ENCODE peak calls at places on chromosome 21, in ten cellular contexts. D is fibroblast of mammary gland, S is astrocyte of the cerebellum, J is left ventricle myocardium inferior, X is AG04450, V is cardiac muscle cell, H is NB4, K is fibroblast of the aortic adventitia, A is IMR-90, G is fibroblast of pulmonary artery. R is an unnamed sample.

GRCh38 chr21:27277122-27277521 is 310.2 kb upstream of the ADAMTS5 start:
- DNase-seq in D (no peak), H (no peak), J (no peak), S (no peak), K (peak), V (no peak), X (no peak), G (peak), A (peak), R (peak)

GRCh38 chr21:24225432-24225831 is 1381.8 kb downstream of the MRPL39 start:
- DNase-seq in H (no peak), X (peak), D (peak), S (peak), J (no peak), K (no peak), V (no peak), G (peak), A (peak), R (no peak)

GRCh38 chr21:34984356-34984755 is 64.7 kb downstream of the RUNX1 start:
- DNase-seq in S (no peak), V (no peak), H (no peak), A (no peak), K (no peak), D (no peak), G (no peak), J (no peak), X (no peak), R (no peak)

GRCh38 chr21:31573217-31573616 is 86.3 kb upstream of the SOD1 start:
- DNase-seq in D (no peak), J (no peak), V (no peak), A (no peak), H (no peak), S (no peak), X (no peak), G (no peak), K (no peak), R (no peak)

GRCh38 chr21:35256468-35256988 is 207.4 kb upstream of the RUNX1 start:
- DNase-seq in D (peak), K (peak), A (peak), S (peak), J (peak), H (no peak), X (peak), V (peak), G (peak), R (peak)

GRCh38 chr21:20902511-20902910 is 95.7 kb upstream of the NCAM2 start:
- DNase-seq in D (no peak), J (no peak), H (no peak), S (no peak), V (no peak), G (no peak), A (no peak), X (no peak), K (no peak), R (no peak)

GRCh38 chr21:28473530-28474225 is 519.0 kb downstream of the LTN1 start:
- DNase-seq in J (no peak), H (no peak), A (peak), D (peak), K (peak), G (peak), S (no peak), X (no peak), V (peak), R (peak)

GRCh38 chr21:17461014-17461413 is 51.8 kb upstream of the CXADR start:
- DNase-seq in D (peak), J (no peak), G (peak), V (no peak), S (peak), H (no peak), X (peak), A (peak), K (peak), R (peak)

GRCh38 chr21:17491716-17492414 is 21.0 kb upstream of the CXADR start:
- DNase-seq in V (no peak), X (peak), A (peak), D (peak), G (peak), K (peak), J (no peak), H (peak), S (peak), R (peak)

GRCh38 chr21:37770496-37770895 is 145.8 kb downstream of the KCNJ6 start:
- DNase-seq in K (no peak), G (no peak), D (no peak), A (no peak), J (no peak), H (no peak), X (no peak), S (no peak), V (no peak), R (no peak)

GRCh38 chr21:26093094-26093493 is 77.5 kb downstream of the APP start:
- DNase-seq in V (no peak), S (no peak), X (no peak), H (no peak), A (peak), D (peak), G (peak), J (no peak), K (no peak), R (no peak)

GRCh38 chr21:18204931-18205330 is 39.7 kb upstream of the CHODL start:
- DNase-seq in K (no peak), S (no peak), J (no peak), X (no peak), D (no peak), G (no peak), A (no peak), V (peak), H (peak), R (no peak)

GRCh38 chr21:31656199-31657095 is 3.0 kb upstream of the SOD1 start:
- DNase-seq in D (peak), S (peak), J (no peak), G (no peak), K (peak), A (peak), X (no peak), H (no peak), V (no peak), R (peak)

GRCh38 chr21:35229290-35229689 is 180.2 kb upstream of the RUNX1 start:
- DNase-seq in G (no peak), J (no peak), D (no peak), V (no peak), A (no peak), H (no peak), X (no peak), S (no peak), K (no peak), R (no peak)

GRCh38 chr21:21622460-21623234 is 624.4 kb downstream of the NCAM2 start:
- DNase-seq in S (no peak), H (no peak), J (no peak), A (no peak), G (no peak), D (no peak), X (no peak), K (no peak), V (no peak), R (no peak)

GRCh38 chr21:26715878-26716506 is 129.2 kb downstream of the ADAMTS1 start:
- DNase-seq in S (peak), K (peak), X (peak), G (peak), V (peak), H (peak), A (peak), J (peak), D (peak), R (peak)

GRCh38 chr21:29238052-29238966 is 60.4 kb upstream of the BACH1 start:
- DNase-seq in X (no peak), G (peak), V (no peak), A (peak), J (no peak), K (peak), D (peak), H (no peak), S (no peak), R (peak)

GRCh38 chr21:26614251-26614650 is 41.2 kb upstream of the CYYR1 start:
- DNase-seq in V (no peak), H (no peak), K (peak), X (no peak), A (no peak), G (no peak), D (no peak), J (no peak), S (no peak), R (peak)

GRCh38 chr21:29481641-29482040 is 182.9 kb downstream of the BACH1 start:
- DNase-seq in V (no peak), H (no peak), S (peak), D (peak), X (peak), K (peak), A (peak), G (peak), J (no peak), R (peak)

GRCh38 chr21:21187579-21187978 is 189.4 kb downstream of the NCAM2 start:
- DNase-seq in K (peak), X (no peak), S (no peak), J (no peak), G (peak), H (no peak), A (peak), V (no peak), D (peak), R (no peak)

GRCh38 chr21:17818158-17819113 is 720 bp downstream of the C21orf91 start:
- DNase-seq in S (no peak), K (peak), D (peak), V (peak), G (peak), J (peak), H (peak), A (peak), X (no peak), R (peak)

GRCh38 chr21:43880111-43880985 is 15.3 kb downstream of the AGPAT3 start:
- DNase-seq in G (no peak), H (peak), X (no peak), V (no peak), S (no peak), A (peak), D (peak), K (peak), J (no peak), R (peak)

GRCh38 chr21:34881894-34882371 is 167.2 kb downstream of the RUNX1 start:
- DNase-seq in A (peak), J (no peak), G (peak), X (peak), K (peak), H (no peak), D (peak), V (no peak), S (no peak), R (peak)

GRCh38 chr21:31894441-31894840 is 21.6 kb downstream of the HUNK start:
- DNase-seq in J (no peak), X (no peak), S (no peak), D (no peak), K (no peak), A (no peak), G (no peak), V (no peak), H (peak), R (no peak)

GRCh38 chr21:24023402-24023801 is 1583.9 kb downstream of the MRPL39 start:
- DNase-seq in S (peak), J (no peak), G (no peak), D (no peak), K (no peak), X (no peak), V (no peak), H (no peak), A (peak), R (no peak)

GRCh38 chr21:28487455-28488070 is 505.1 kb downstream of the LTN1 start:
- DNase-seq in G (no peak), X (no peak), J (no peak), V (no peak), D (peak), K (no peak), A (no peak), H (no peak), S (no peak), R (no peak)

GRCh38 chr21:35273331-35273730 is 224.2 kb upstream of the RUNX1 start:
- DNase-seq in V (no peak), D (no peak), X (no peak), J (no peak), A (no peak), S (no peak), K (no peak), H (no peak), G (no peak), R (no peak)

GRCh38 chr21:22201142-22201541 is 1202.9 kb downstream of the NCAM2 start:
- DNase-seq in S (no peak), A (no peak), K (no peak), G (peak), X (no peak), J (no peak), H (no peak), D (no peak), V (no peak), R (no peak)

DNA sequence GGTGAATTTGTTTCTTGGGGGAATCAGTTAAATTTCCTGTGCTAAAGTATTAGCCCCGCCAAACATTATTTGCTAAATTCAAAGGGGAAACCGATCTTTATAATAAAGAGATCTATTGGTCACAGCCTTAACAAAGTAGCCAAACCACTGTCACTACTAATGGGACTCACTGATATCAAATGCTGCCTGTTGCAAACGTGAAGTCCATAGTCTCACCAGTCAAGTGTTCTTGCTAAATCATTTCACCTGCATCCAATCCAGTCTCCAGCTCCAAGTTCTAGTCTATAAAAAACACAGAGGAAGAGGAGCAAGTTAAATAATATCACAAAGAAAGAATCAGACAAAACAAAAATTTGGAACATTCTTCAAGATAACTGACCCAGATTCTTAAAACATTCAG is 30.1 kb downstream of the SH3BGR start:
- DNase-seq in H (no peak), X (no peak), G (no peak), S (no peak), A (no peak), K (no peak), J (no peak), V (no peak), D (no peak), R (no peak)
- H3K4me3 ChIP-seq in H (no peak), X (no peak), G (no peak), S (no peak), A (no peak), K (no peak), J (no peak), V (no peak), D (no peak), R (no peak)

DNA sequence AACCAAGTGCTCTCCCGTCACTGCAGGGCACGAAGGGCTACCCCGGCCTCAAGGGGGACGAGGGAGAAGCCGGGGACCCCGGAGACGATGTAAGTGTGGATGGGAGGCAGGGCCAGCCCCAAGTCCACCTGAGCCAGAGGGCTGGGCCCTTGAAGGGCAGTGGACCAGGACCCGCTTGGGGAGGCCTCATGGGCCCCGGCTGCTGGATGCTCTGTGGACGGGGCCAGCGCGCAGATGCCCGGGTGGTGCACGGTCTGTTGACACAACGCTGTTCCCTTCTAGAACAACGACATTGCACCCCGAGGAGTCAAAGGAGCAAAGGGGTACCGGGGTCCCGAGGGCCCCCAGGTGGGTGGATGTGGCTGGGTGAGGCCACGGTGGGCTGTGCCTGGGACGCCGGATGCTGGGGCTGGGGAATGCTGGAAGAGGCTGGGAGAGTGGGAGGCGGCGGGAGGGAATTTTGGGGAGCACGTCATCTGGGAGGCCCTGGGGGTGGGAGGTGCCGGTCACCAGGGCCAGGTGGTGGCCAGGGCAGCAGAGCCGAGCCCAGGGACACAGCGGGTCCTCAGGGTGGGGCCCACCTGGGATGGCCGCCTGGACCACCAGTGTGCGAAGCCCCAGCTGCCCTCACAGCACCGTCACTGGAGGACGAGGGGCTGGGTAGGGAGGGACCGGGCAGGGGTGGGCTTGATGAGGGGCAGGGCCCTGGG is 17.5 kb downstream of the COL6A1 start:
- DNase-seq in G (no peak), D (no peak), J (peak), X (no peak), K (no peak), S (no peak), H (no peak), V (no peak), A (no peak), R (no peak)
- TF ChIP-seq CTCF in G (no peak), D (no peak), J (no peak), X (no peak), K (no peak), S (no peak), H (no peak), V (no peak), A (no peak), R (no peak)

GRCh38 chr21:42674351-42674940 is 21.0 kb downstream of the PDE9A start:
- DNase-seq in H (peak), V (peak), X (no peak), D (peak), S (no peak), A (no peak), G (peak), K (no peak), J (peak), R (no peak)
- H3K4me3 ChIP-seq in H (peak), V (no peak), X (no peak), D (no peak), S (no peak), A (no peak), G (no peak), K (no peak), J (peak), R (no peak)

GRCh38 chr21:44950016-44950326 is 10.1 kb downstream of the SLX9 start:
- DNase-seq in K (no peak), D (no peak), S (no peak), H (no peak), G (no peak), J (no peak), V (no peak), X (no peak), A (no peak), R (no peak)
- TF ChIP-seq CTCF in K (no peak), D (no peak), S (no peak), H (no peak), G (no peak), J (peak), V (no peak), X (no peak), A (no peak), R (no peak)

GRCh38 chr21:41361786-41362604 is at the start of gene MX2:
- DNase-seq in S (no peak), A (peak), D (peak), V (no peak), X (peak), K (peak), J (peak), H (peak), G (peak), R (peak)
- H3K4me3 ChIP-seq in S (no peak), A (peak), D (peak), V (no peak), X (no peak), K (peak), J (peak), H (peak), G (peak), R (peak)

DNA sequence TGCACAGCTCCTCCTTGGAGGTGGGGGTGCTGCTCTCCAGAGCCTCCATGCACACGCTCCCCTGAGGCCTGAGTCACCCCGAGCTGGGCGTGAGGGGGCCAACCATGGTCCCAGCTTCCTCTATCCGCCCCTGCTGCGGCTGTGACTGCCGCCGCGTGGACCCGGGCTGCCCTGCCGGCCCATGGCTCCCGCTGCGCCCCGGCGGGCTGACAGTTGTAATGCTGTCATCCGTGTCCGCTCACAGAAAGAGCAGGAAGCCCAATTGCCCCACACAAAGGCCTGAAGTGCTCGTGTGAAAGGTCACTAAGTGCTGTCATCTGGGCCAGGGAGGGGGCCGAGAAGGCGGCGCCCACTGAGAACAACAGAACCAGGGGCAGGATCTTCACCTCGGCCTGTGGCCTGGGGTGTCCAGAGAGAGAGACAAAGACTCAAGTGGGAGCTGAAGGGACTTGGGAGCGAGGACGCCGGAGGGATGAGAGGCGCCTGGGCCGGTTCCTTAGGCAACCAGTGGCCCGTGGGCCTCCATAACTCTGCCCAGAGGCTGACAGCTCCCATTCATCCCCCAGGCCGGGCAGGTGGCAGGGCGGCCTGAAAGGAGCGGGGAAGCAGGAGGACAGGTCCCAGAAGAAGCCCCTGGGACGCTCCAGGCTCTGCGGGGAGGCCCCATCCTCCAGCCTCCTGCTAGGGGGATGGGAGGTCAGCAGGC is 31.5 kb downstream of the OLIG1 start:
- DNase-seq in S (no peak), G (no peak), A (no peak), V (no peak), X (no peak), D (no peak), K (no peak), J (no peak), H (peak), R (no peak)
- TF ChIP-seq CTCF in S (no peak), G (no peak), A (no peak), V (no peak), X (no peak), D (no peak), K (no peak), J (no peak), H (peak), R (no peak)

GRCh38 chr21:14762734-14763694 is 216.9 kb upstream of the SAMSN1 start:
- DNase-seq in V (no peak), H (peak), X (no peak), G (no peak), D (no peak), J (no peak), K (no peak), A (no peak), S (no peak), R (no peak)
- H3K4me3 ChIP-seq in V (no peak), H (peak), X (no peak), G (no peak), D (no peak), J (peak), K (no peak), A (no peak), S (no peak), R (no peak)

DNA sequence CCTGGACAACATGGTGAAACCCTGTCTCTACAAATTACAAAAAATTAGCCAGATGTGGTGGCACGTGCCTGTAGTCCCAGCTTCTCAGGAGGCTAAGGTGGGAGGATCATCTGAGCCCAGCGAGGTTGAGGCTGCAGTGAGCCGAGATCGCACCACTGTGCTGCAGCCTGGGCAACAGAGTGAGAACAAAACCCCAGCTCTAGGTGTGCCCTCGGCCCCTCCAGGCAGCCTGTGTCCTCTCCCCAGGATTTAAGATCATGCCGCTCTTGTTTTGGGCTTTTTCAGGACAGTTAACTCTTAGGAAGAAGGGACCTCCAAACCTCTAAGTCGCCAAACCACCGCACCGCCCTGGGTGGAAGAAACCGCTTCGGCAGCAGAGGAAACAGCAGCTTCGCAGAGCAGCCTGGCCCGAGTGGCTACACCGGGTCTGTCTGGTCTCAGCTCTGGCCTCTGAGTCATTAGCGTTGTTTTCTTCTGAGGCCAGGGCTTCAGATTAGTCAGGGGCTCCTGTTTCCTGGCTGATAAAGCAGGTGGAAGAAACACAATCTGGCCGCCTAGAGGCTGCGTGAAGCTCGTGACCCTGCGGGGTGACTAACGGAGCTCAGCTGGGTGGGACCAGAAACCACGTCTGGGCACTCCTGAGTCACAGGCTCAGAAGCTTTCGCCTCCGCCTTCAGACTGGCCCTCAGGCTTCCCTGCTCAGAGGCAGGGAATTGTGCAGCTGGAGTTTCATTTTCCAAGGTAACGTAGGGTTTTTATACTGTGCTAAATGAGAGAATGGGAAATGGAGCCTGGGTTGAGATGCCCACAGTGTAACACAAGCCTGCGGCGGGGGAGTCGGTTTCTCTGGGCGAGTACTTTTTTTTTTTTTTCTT is 44.7 kb downstream of the CHAF1B start:
- DNase-seq in K (peak), D (peak), S (peak), A (peak), G (peak), X (peak), H (peak), J (peak), V (peak), R (peak)
- TF ChIP-seq CTCF in K (peak), D (no peak), S (no peak), A (no peak), G (peak), X (peak), H (no peak), J (no peak), V (peak), R (peak)